ENCODE peak calls at places on chromosome 5, in nine cellular contexts. N is kidney, T is lower lobe of right lung, U is tibial artery, R is pancreas, V is thoracic aorta, Z is cardiac muscle cell, H is IMR-90, K is left ventricle myocardium inferior. A is an unnamed sample.

GRCh38 chr5:93886917-93887361 is 145.5 kb upstream of the POU5F2 start:
- DNase-seq in U (no peak), T (no peak), Z (no peak), K (no peak), N (no peak), H (peak; percentile 21), V (no peak), R (no peak), A (no peak)

GRCh38 chr5:131818001-131818724 is 21.3 kb upstream of the FNIP1 start:
- DNase-seq in Z (no peak), U (no peak), N (no peak), H (no peak), V (no peak), K (no peak), T (no peak), R (no peak), A (no peak)

GRCh38 chr5:179806250-179807045 is at the start of gene MGAT4B:
- DNase-seq in H (peak; percentile 70), Z (peak; percentile 87), K (peak; percentile 80), U (peak; percentile 71), T (peak; percentile 85), R (peak; percentile 80), N (peak; percentile 92), V (no peak), A (peak; percentile 41)

GRCh38 chr5:127993476-127993875 is 90.1 kb upstream of the SLC12A2 start:
- DNase-seq in Z (no peak), H (no peak), N (no peak), R (no peak), T (no peak), K (no peak), V (no peak), U (no peak), A (peak; percentile 76)

GRCh38 chr5:32990593-32991415 is 279.7 kb downstream of the NPR3 start:
- DNase-seq in V (no peak), Z (no peak), T (no peak), K (no peak), R (no peak), U (no peak), H (no peak), N (no peak), A (peak; percentile 80)

GRCh38 chr5:58450811-58451629 is 8.9 kb downstream of the PLK2 start:
- DNase-seq in T (no peak), N (no peak), R (no peak), Z (no peak), H (peak; percentile 26), U (no peak), V (no peak), K (no peak), A (no peak)

GRCh38 chr5:38107096-38107495 is 151.3 kb upstream of the EGFLAM start:
- DNase-seq in T (no peak), Z (no peak), R (no peak), H (no peak), N (no peak), U (no peak), K (no peak), V (no peak), A (no peak)

GRCh38 chr5:154967419-154968024 is 26.6 kb downstream of the MRPL22 start:
- DNase-seq in N (no peak), H (peak; percentile 21), Z (peak; percentile 5), V (no peak), K (no peak), U (no peak), T (no peak), R (no peak), A (peak; percentile 18)

GRCh38 chr5:411728-412127 is 31.2 kb upstream of the EXOC3 start:
- DNase-seq in U (no peak), R (no peak), K (no peak), V (no peak), T (peak; percentile 19), Z (no peak), H (no peak), N (peak; percentile 39), A (no peak)

GRCh38 chr5:33781286-33781685 is 110.5 kb downstream of the ADAMTS12 start:
- DNase-seq in T (no peak), H (peak; percentile 89), V (no peak), R (no peak), K (no peak), U (no peak), N (no peak), Z (no peak), A (no peak)

GRCh38 chr5:34905564-34905963 is 9.7 kb downstream of the RAD1 start:
- DNase-seq in N (no peak), T (no peak), K (no peak), Z (no peak), R (no peak), U (no peak), H (no peak), V (no peak), A (no peak)

GRCh38 chr5:170159101-170159698 is 53.5 kb downstream of the FOXI1 start:
- DNase-seq in U (no peak), Z (no peak), N (no peak), K (no peak), H (peak; percentile 54), V (no peak), R (no peak), T (no peak), A (peak; percentile 47)

GRCh38 chr5:27403248-27403882 is 365.0 kb upstream of the CDH9 start:
- DNase-seq in R (no peak), Z (no peak), T (no peak), H (no peak), N (no peak), V (no peak), K (no peak), U (no peak), A (peak; percentile 6)

GRCh38 chr5:80960531-80961375 is 590 bp downstream of the RASGRF2 start:
- DNase-seq in H (peak; percentile 21), N (peak; percentile 78), V (no peak), R (no peak), K (peak; percentile 28), Z (peak; percentile 41), T (peak; percentile 47), U (no peak), A (no peak)

GRCh38 chr5:55903121-55903701 is 52.1 kb downstream of the IL31RA start:
- DNase-seq in Z (no peak), U (no peak), T (no peak), K (no peak), H (peak; percentile 13), N (no peak), R (no peak), V (no peak), A (peak; percentile 42)

GRCh38 chr5:149114403-149115312 is 26.6 kb upstream of the ABLIM3 start:
- DNase-seq in V (no peak), N (no peak), Z (peak; percentile 85), K (peak; percentile 38), H (peak; percentile 84), U (peak; percentile 48), R (peak; percentile 75), T (no peak), A (peak; percentile 80)

GRCh38 chr5:178642351-178642909 is 15.6 kb upstream of the CLK4 start:
- DNase-seq in U (no peak), Z (no peak), V (no peak), T (no peak), K (no peak), N (no peak), H (peak; percentile 79), R (no peak), A (peak; percentile 96)

GRCh38 chr5:112312295-112312694 is 106.8 kb downstream of the EPB41L4A start:
- DNase-seq in H (no peak), R (no peak), V (no peak), U (no peak), K (no peak), Z (no peak), T (no peak), N (no peak), A (no peak)

GRCh38 chr5:150192462-150192861 is 2.6 kb downstream of the SLC6A7 start:
- DNase-seq in U (no peak), R (no peak), H (no peak), K (no peak), Z (no peak), V (no peak), N (no peak), T (no peak), A (no peak)
- H3K4me3 ChIP-seq in U (no peak overlapping the region), R (no peak overlapping the region), H (no peak overlapping the region), K (no peak overlapping the region), Z (no peak overlapping the region), V (no peak overlapping the region), N (no peak overlapping the region), T (no peak overlapping the region), A (no peak overlapping the region)

GRCh38 chr5:95518417-95518816 is 36.4 kb downstream of the SKIC3 start:
- DNase-seq in U (no peak), R (no peak), T (no peak), V (no peak), N (no peak), H (no peak), K (no peak), Z (no peak), A (no peak)

GRCh38 chr5:95519151-95519550 is 35.6 kb downstream of the SKIC3 start:
- DNase-seq in K (no peak), R (no peak), V (no peak), U (no peak), T (no peak), N (no peak), Z (no peak), H (no peak), A (no peak)

GRCh38 chr5:95520176-95520575 is 34.6 kb downstream of the SKIC3 start:
- DNase-seq in V (no peak), T (no peak), R (no peak), U (no peak), K (no peak), N (no peak), Z (no peak), H (no peak), A (no peak)

GRCh38 chr5:95524423-95524822 is 30.4 kb downstream of the SKIC3 start:
- DNase-seq in K (no peak), Z (no peak), R (no peak), N (no peak), U (no peak), H (no peak), V (no peak), T (no peak), A (no peak)

DNA sequence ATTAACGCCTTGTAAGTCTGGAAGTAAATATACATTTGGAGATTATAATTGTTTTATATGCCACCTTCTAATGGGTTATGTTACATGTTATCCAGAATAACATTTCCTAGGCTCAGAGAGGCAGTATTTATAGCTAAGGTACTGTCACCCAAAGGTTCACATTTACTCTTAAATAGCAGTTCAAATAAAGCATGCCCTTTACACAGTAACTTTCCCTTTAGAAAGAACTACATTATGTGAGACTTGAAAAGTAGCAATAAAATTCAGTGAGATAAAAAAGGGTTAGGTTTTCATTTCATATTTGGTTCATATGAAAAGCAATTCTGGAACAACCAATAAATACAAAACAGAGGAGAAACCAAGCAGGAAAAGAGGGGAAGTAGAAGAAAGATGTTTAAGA is 35.1 kb downstream of the SKIC3 start:
- DNase-seq in U (no peak), Z (no peak), T (no peak), H (no peak), V (no peak), K (no peak), N (no peak), R (no peak), A (no peak)
- H3K36me3 ChIP-seq in U (peaks cover 67% of the 10 kb centered on the region), Z (peaks cover 71% of the 10 kb centered on the region), T (peaks cover 96% of the 10 kb centered on the region), H (peaks cover 11% of the 10 kb centered on the region), V (peaks cover 36% of the 10 kb centered on the region), K (peaks cover 97% of the 10 kb centered on the region), N (peaks cover 9% of the 10 kb centered on the region), R (peaks cover 49% of the 10 kb centered on the region), A (no peaks in the 10 kb centered on the region)

GRCh38 chr5:65102826-65103673 is 334.3 kb downstream of the CWC27 start:
- DNase-seq in K (peak; percentile 74), T (peak; percentile 82), N (peak; percentile 85), Z (no peak), H (peak; percentile 15), U (peak; percentile 54), R (peak; percentile 49), V (no peak), A (peak; percentile 39)
- TF ChIP-seq CTCF in K (peak; percentile 62), T (peak; percentile 41), N (peak; percentile 8), Z (peak; percentile 28), H (no peak), U (peak; percentile 23), R (no peak), V (peak; percentile 28), A (peak; percentile 31)

GRCh38 chr5:172696171-172696849 is 55.2 kb downstream of the NEURL1B start:
- DNase-seq in R (no peak), V (no peak), H (no peak), U (peak; percentile 49), K (peak; percentile 77), N (peak; percentile 90), T (no peak), Z (no peak), A (no peak)
- H3K4me3 ChIP-seq in R (no peak overlapping the region), V (peak overlapping the region; percentile 88), H (no peak overlapping the region), U (peak overlapping the region; percentile 66), K (peak overlapping the region; percentile 69), N (no peak overlapping the region), T (peak overlapping the region; percentile 68), Z (no peak overlapping the region), A (no peak overlapping the region)

A was measured in bronchial epithelial cell.